ENCODE peak calls at places on chromosomes 2 and 18, in six cellular contexts. D is stimulated activated CD4-positive, alpha-beta T cell treated with anti-CD3 and anti-CD28 coated beads, Interleukin-2, amount 100 ng/mL, for 48 hours; I is NCI-H345; Q is HuH-7.5; L is spleen; S is amniotic stem cell. C is an unnamed sample.

GRCh38 chr18:54119524-54120019 is 104.9 kb downstream of the MBD2 start:
- DNase-seq in D (peak; percentile 10), Q (peak; percentile 6), L (no peak), I (peak; percentile 60), S (peak; percentile 19), C (no peak)

GRCh38 chr2:236545814-236546480 is 23.7 kb upstream of the ACKR3 start:
- DNase-seq in S (no peak), D (no peak), Q (no peak), L (no peak), I (no peak), C (no peak)

GRCh38 chr2:16709769-16710168 is 44.1 kb upstream of the CYRIA start:
- DNase-seq in L (no peak), D (no peak), S (no peak), Q (no peak), I (no peak), C (no peak)

GRCh38 chr2:241640165-241640795 is 2.8 kb downstream of the ATG4B start:
- DNase-seq in Q (no peak), S (no peak), I (no peak), L (no peak), D (no peak), C (no peak)

GRCh38 chr2:4272261-4272858 is 569.0 kb downstream of the DCDC2C start:
- DNase-seq in Q (no peak), D (no peak), S (no peak), I (peak; percentile 99), L (no peak), C (no peak)

GRCh38 chr2:26299488-26300092 is 46.4 kb upstream of the SELENOI start:
- DNase-seq in D (no peak), L (no peak), I (no peak), Q (no peak), S (no peak), C (peak; percentile 9)

GRCh38 chr2:45692566-45692965 is 41.1 kb downstream of the PRKCE start:
- DNase-seq in D (no peak), Q (no peak), I (no peak), L (no peak), S (no peak), C (no peak)

GRCh38 chr2:127220102-127220806 is at the start of gene CYP27C1:
- DNase-seq in Q (no peak), D (no peak), S (peak; percentile 46), I (peak; percentile 17), L (no peak), C (no peak)

GRCh38 chr2:86027196-86027912 is 78.3 kb downstream of the POLR1A start:
- DNase-seq in L (no peak), D (no peak), S (no peak), I (no peak), Q (no peak), C (no peak)

GRCh38 chr2:136056077-136056688 is 61.8 kb downstream of the CXCR4 start:
- DNase-seq in Q (no peak), L (no peak), I (no peak), S (no peak), D (no peak), C (no peak)

GRCh38 chr2:46841621-46842020 is 74.0 kb downstream of the MCFD2 start:
- DNase-seq in L (no peak), Q (no peak), S (no peak), D (no peak), I (no peak), C (no peak)

GRCh38 chr2:225479386-225479785 is 79.9 kb downstream of the NYAP2 start:
- DNase-seq in L (no peak), S (no peak), I (no peak), Q (no peak), D (no peak), C (no peak)

GRCh38 chr18:79988925-79989361 is 580 bp upstream of the TXNL4A start:
- DNase-seq in Q (no peak), L (peak; percentile 81), I (no peak), S (no peak), D (no peak), C (no peak)

GRCh38 chr18:25590456-25590855 is 238.5 kb upstream of the ZNF521 start:
- DNase-seq in Q (no peak), L (no peak), I (no peak), S (no peak), D (no peak), C (no peak)

GRCh38 chr18:58955738-58956137 is 91.1 kb downstream of the ZNF532 start:
- DNase-seq in I (no peak), L (no peak), D (no peak), Q (no peak), S (no peak), C (no peak)

GRCh38 chr18:55236150-55236931 is 277.1 kb upstream of the CCDC68 start:
- DNase-seq in L (no peak), I (no peak), Q (no peak), S (no peak), D (no peak), C (no peak)

GRCh38 chr2:200025717-200026116 is 70.3 kb downstream of the MAIP1 start:
- DNase-seq in Q (no peak), D (no peak), I (no peak), S (no peak), L (no peak), C (no peak)

GRCh38 chr2:66034467-66034866 is 400.5 kb upstream of the MEIS1 start:
- DNase-seq in D (no peak), L (no peak), S (no peak), I (no peak), Q (no peak), C (no peak)

GRCh38 chr2:36561223-36561944 is 36.6 kb downstream of the FEZ2 start:
- DNase-seq in I (no peak), S (peak; percentile 79), Q (no peak), L (no peak), D (no peak), C (peak; percentile 86)

GRCh38 chr2:196112408-196113039 is 43.9 kb upstream of the DNAH7 start:
- DNase-seq in D (no peak), S (no peak), I (no peak), Q (no peak), L (no peak), C (peak; percentile 60)

GRCh38 chr2:174325373-174325772 is 9.4 kb upstream of the SP9 start:
- DNase-seq in D (no peak), S (no peak), L (no peak), I (no peak), Q (no peak), C (no peak)

GRCh38 chr18:26383454-26384270 is 157.4 kb downstream of the TAF4B start:
- DNase-seq in L (no peak), S (peak; percentile 1), Q (no peak), D (no peak), I (peak; percentile 9), C (peak; percentile 34)

GRCh38 chr2:24642351-24642750 is 150.8 kb downstream of the PTRHD1 start:
- DNase-seq in L (no peak), S (no peak), D (no peak), Q (no peak), I (peak; percentile 33), C (no peak)

GRCh38 chr2:239393401-239393940 is 7.3 kb downstream of the HDAC4 start:
- DNase-seq in D (no peak), Q (no peak), I (no peak), L (peak; percentile 74), S (no peak), C (no peak)

GRCh38 chr2:182918961-182919360 is 52.5 kb upstream of the FRZB start:
- DNase-seq in S (no peak), L (no peak), D (no peak), I (no peak), Q (no peak), C (no peak)

GRCh38 chr2:182015334-182016109 is 29.9 kb downstream of the PPP1R1C start:
- DNase-seq in D (no peak), L (no peak), I (no peak), S (no peak), Q (no peak), C (no peak)

C was measured in non-pigmented ciliary epithelial cell.